ENCODE peak calls at places on chromosomes 11 and 22, in six cellular contexts. I is HepG2, B is A549, U is IMR-90, K is K562, X is GM12878. T is an unnamed sample.

GRCh38 chr22:20787746-20788626 is 14.1 kb downstream of the SERPIND1 start:
- DNase-seq in I (no peak), B (no peak), U (no peak), K (no peak), X (no peak), T (no peak)

GRCh38 chr11:71451596-71452353 is 1.2 kb upstream of the NADSYN1 start:
- DNase-seq in I (peak), B (no peak), U (no peak), K (peak), X (no peak), T (no peak)

GRCh38 chr11:36447947-36448346 is 62.1 kb downstream of the TRAF6 start:
- DNase-seq in I (no peak), B (no peak), U (no peak), K (no peak), X (no peak), T (no peak)

GRCh38 chr11:86196291-86196690 is 48.3 kb upstream of the EED start:
- DNase-seq in I (no peak), B (no peak), U (no peak), K (peak), X (no peak), T (no peak)

GRCh38 chr11:89491141-89491690 is at the start of gene NOX4:
- DNase-seq in I (no peak), B (no peak), U (peak), K (no peak), X (no peak), T (peak)

GRCh38 chr22:45381348-45381747 is 32.1 kb downstream of the SMC1B start:
- DNase-seq in I (no peak), B (no peak), U (no peak), K (no peak), X (no peak), T (no peak)

GRCh38 chr11:102614485-102614884 is 10.6 kb downstream of the MMP20 start:
- DNase-seq in I (no peak), B (no peak), U (no peak), K (no peak), X (no peak), T (no peak)

GRCh38 chr11:36817336-36817965 is 219.4 kb upstream of the RAG2 start:
- DNase-seq in I (no peak), B (no peak), U (no peak), K (no peak), X (no peak), T (no peak)

GRCh38 chr22:31104869-31105268 is 2.5 kb downstream of the SELENOM start:
- DNase-seq in I (no peak), B (no peak), U (no peak), K (no peak), X (no peak), T (no peak)

GRCh38 chr11:129283141-129283540 is 91.0 kb upstream of the ARHGAP32 start:
- DNase-seq in I (peak), B (no peak), U (no peak), K (no peak), X (no peak), T (no peak)

GRCh38 chr11:35629511-35629910 is 11.3 kb downstream of the FJX1 start:
- DNase-seq in I (no peak), B (no peak), U (no peak), K (no peak), X (no peak), T (no peak)

GRCh38 chr22:49205401-49205800 is 622.3 kb downstream of the BRD1 start:
- DNase-seq in I (no peak), B (no peak), U (no peak), K (no peak), X (no peak), T (no peak)

GRCh38 chr11:61495801-61496601 is 12.5 kb upstream of the LRRC10B start:
- DNase-seq in I (no peak), B (no peak), U (peak), K (no peak), X (no peak), T (peak)

GRCh38 chr11:26993965-26994446 is at the start of gene FIBIN:
- DNase-seq in I (no peak), B (no peak), U (peak), K (no peak), X (no peak), T (no peak)

GRCh38 chr11:114315749-114316368 is 19.7 kb downstream of the NNMT start:
- DNase-seq in I (peak), B (peak), U (no peak), K (no peak), X (no peak), T (no peak)

GRCh38 chr11:2300936-2301630 is 635 bp downstream of the C11orf21 start:
- DNase-seq in I (no peak), B (no peak), U (no peak), K (no peak), X (no peak), T (no peak)

GRCh38 chr11:118659314-118659939 is 20.0 kb downstream of the TREH start:
- DNase-seq in I (peak), B (peak), U (peak), K (peak), X (peak), T (peak)

GRCh38 chr11:93444671-93445073 is 98.5 kb downstream of the SMCO4 start:
- DNase-seq in I (peak), B (no peak), U (peak), K (peak), X (no peak), T (no peak)
- TF ChIP-seq SMC3 in I (no peak), B (no peak), U (no peak), K (no peak), X (no peak), T (no peak)

GRCh38 chr11:94128746-94129504 is at the start of gene PANX1:
- DNase-seq in I (peak), B (peak), U (peak), K (peak), X (no peak), T (peak)

GRCh38 chr11:94129505-94130335 is 1.1 kb downstream of the PANX1 start:
- DNase-seq in I (no peak), B (no peak), U (peak), K (no peak), X (no peak), T (no peak)

GRCh38 chr11:94131363-94132115 is 2.9 kb downstream of the PANX1 start:
- DNase-seq in I (no peak), B (no peak), U (peak), K (peak), X (no peak), T (peak)

GRCh38 chr11:94132152-94132558 is 3.5 kb downstream of the PANX1 start:
- DNase-seq in I (no peak), B (no peak), U (peak), K (peak), X (no peak), T (no peak)

DNA sequence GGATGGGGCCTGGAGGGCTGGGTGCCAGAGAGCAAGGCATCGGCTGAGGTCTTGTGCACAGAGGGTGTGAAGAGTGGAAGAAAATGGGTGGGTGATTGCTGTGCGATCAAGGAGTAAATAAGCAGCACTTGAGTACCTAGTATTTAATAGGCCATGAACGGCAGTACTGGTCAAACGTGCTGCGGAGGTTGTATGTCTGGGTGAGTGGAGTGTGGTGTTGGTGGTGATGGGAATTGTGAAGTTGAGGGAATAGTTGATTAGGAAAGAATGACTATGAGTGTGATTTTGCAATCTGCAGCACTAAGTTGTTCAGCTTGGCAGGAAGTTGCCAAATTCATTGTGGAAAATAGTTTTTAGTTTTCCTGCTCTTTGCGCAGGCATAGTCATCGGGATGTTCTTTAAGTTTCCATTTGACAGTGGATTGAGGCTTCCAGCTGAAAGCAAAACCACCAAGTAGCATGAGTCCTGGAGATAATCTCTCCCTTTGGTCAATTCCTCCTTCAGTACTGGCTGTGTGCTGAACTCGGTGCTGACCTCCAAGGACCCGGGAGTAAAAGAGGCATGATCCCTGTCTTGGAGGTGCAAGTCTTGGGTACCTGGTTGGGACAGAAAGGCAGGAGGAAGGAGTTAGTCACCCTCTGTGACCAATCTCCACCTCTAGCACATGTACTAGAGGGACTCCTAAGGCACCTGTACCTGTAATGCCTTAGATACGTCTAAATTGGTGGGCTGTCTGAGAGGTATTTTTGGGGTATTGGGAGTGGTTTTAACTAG is 2.1 kb downstream of the PANX1 start:
- DNase-seq in I (no peak), B (no peak), U (peak), K (peak), X (no peak), T (no peak)
- TF ChIP-seq SMC3 in I (no peak), B (no peak), U (no peak), K (no peak), X (no peak), T (no peak)

GRCh38 chr11:11782532-11783110 is 59.2 kb upstream of the USP47 start:
- DNase-seq in I (no peak), B (no peak), U (no peak), K (no peak), X (no peak), T (no peak)
- TF ChIP-seq SMC3 in I (no peak), B (no peak), U (no peak), K (no peak), X (no peak), T (no peak)

GRCh38 chr11:441043-441417 is 781 bp downstream of the ANO9 start:
- DNase-seq in I (no peak), B (no peak), U (no peak), K (no peak), X (no peak), T (peak)
- TF ChIP-seq SMC3 in I (no peak), B (no peak), U (no peak), K (no peak), X (no peak), T (no peak)